ENCODE peak calls at places on chromosome 16, in eight cellular contexts. One of them, this sample, is unnamed.

GRCh38 chr16:68668266-68668665 is 23.2 kb downstream of the CDH3 start:
- DNase-seq in Kasumi-1: peak
- DNase-seq in GM18507: no peak
- DNase-seq in NCI-H226: peak
- DNase-seq in LHCN-M2: no peak
- DNase-seq in HTR-8/SVneo: peak
- DNase-seq in T-helper 1 cell: no peak
- DNase-seq in Peyer's patch: no peak
- DNase-seq in this sample: peak

GRCh38 chr16:64153718-64154117 is 968.1 kb downstream of the CDH11 start:
- DNase-seq in HTR-8/SVneo: no peak
- DNase-seq in Kasumi-1: no peak
- DNase-seq in NCI-H226: no peak
- DNase-seq in T-helper 1 cell: no peak
- DNase-seq in LHCN-M2: peak
- DNase-seq in GM18507: no peak
- DNase-seq in Peyer's patch: no peak
- DNase-seq in this sample: no peak

GRCh38 chr16:68074850-68075249 is 10.3 kb upstream of the NFATC3 start:
- DNase-seq in T-helper 1 cell: peak
- DNase-seq in Kasumi-1: peak
- DNase-seq in GM18507: peak
- DNase-seq in HTR-8/SVneo: no peak
- DNase-seq in LHCN-M2: no peak
- DNase-seq in Peyer's patch: peak
- DNase-seq in NCI-H226: no peak
- DNase-seq in this sample: peak

GRCh38 chr16:2840914-2841313 is 10.8 kb downstream of the ZG16B start:
- DNase-seq in GM18507: no peak
- DNase-seq in T-helper 1 cell: no peak
- DNase-seq in LHCN-M2: no peak
- DNase-seq in Kasumi-1: no peak
- DNase-seq in Peyer's patch: no peak
- DNase-seq in NCI-H226: no peak
- DNase-seq in HTR-8/SVneo: no peak
- DNase-seq in this sample: no peak

GRCh38 chr16:27228621-27229501 is 25.5 kb downstream of the KDM8 start:
- DNase-seq in Kasumi-1: no peak
- DNase-seq in T-helper 1 cell: no peak
- DNase-seq in LHCN-M2: peak
- DNase-seq in HTR-8/SVneo: no peak
- DNase-seq in Peyer's patch: no peak
- DNase-seq in GM18507: no peak
- DNase-seq in NCI-H226: no peak
- DNase-seq in this sample: peak

GRCh38 chr16:228917-229730 is at the start of gene LUC7L:
- DNase-seq in GM18507: peak
- DNase-seq in Peyer's patch: peak
- DNase-seq in HTR-8/SVneo: peak
- DNase-seq in T-helper 1 cell: peak
- DNase-seq in Kasumi-1: peak
- DNase-seq in LHCN-M2: peak
- DNase-seq in NCI-H226: peak
- DNase-seq in this sample: peak

GRCh38 chr16:79185681-79186080 is 414.9 kb downstream of the MAF start:
- DNase-seq in GM18507: no peak
- DNase-seq in T-helper 1 cell: no peak
- DNase-seq in NCI-H226: no peak
- DNase-seq in Kasumi-1: no peak
- DNase-seq in Peyer's patch: no peak
- DNase-seq in HTR-8/SVneo: no peak
- DNase-seq in LHCN-M2: no peak
- DNase-seq in this sample: no peak

GRCh38 chr16:87076950-87077749 is 240.0 kb downstream of the C16orf95 start:
- DNase-seq in Peyer's patch: peak
- DNase-seq in T-helper 1 cell: no peak
- DNase-seq in LHCN-M2: peak
- DNase-seq in Kasumi-1: peak
- DNase-seq in NCI-H226: peak
- DNase-seq in HTR-8/SVneo: peak
- DNase-seq in GM18507: peak
- DNase-seq in this sample: peak

GRCh38 chr16:4663756-4664465 is 29.5 kb upstream of the NUDT16L1 start:
- DNase-seq in LHCN-M2: no peak
- DNase-seq in Kasumi-1: peak
- DNase-seq in NCI-H226: no peak
- DNase-seq in T-helper 1 cell: no peak
- DNase-seq in HTR-8/SVneo: no peak
- DNase-seq in Peyer's patch: peak
- DNase-seq in GM18507: no peak
- DNase-seq in this sample: peak

GRCh38 chr16:3098459-3099394 is at the start of gene ZSCAN10:
- DNase-seq in NCI-H226: no peak
- DNase-seq in T-helper 1 cell: no peak
- DNase-seq in LHCN-M2: no peak
- DNase-seq in Peyer's patch: no peak
- DNase-seq in GM18507: no peak
- DNase-seq in Kasumi-1: no peak
- DNase-seq in HTR-8/SVneo: no peak
- DNase-seq in this sample: no peak

GRCh38 chr16:11670171-11671131 is 2.2 kb downstream of the SNN start:
- DNase-seq in HTR-8/SVneo: no peak
- DNase-seq in Kasumi-1: no peak
- DNase-seq in GM18507: no peak
- DNase-seq in T-helper 1 cell: peak
- DNase-seq in NCI-H226: no peak
- DNase-seq in LHCN-M2: no peak
- DNase-seq in Peyer's patch: peak
- DNase-seq in this sample: no peak

GRCh38 chr16:88700636-88701482 is 5.3 kb downstream of the RNF166 start:
- DNase-seq in HTR-8/SVneo: peak
- DNase-seq in GM18507: peak
- DNase-seq in Peyer's patch: peak
- DNase-seq in NCI-H226: peak
- DNase-seq in T-helper 1 cell: peak
- DNase-seq in LHCN-M2: peak
- DNase-seq in Kasumi-1: peak
- DNase-seq in this sample: peak

GRCh38 chr16:4160663-4161436 is 44.6 kb upstream of the ADCY9 start:
- DNase-seq in GM18507: no peak
- DNase-seq in T-helper 1 cell: no peak
- DNase-seq in Kasumi-1: no peak
- DNase-seq in NCI-H226: peak
- DNase-seq in LHCN-M2: peak
- DNase-seq in Peyer's patch: no peak
- DNase-seq in HTR-8/SVneo: no peak
- DNase-seq in this sample: peak

GRCh38 chr16:67431077-67431804 is at the start of gene HSD11B2:
- DNase-seq in Peyer's patch: peak
- DNase-seq in T-helper 1 cell: peak
- DNase-seq in Kasumi-1: no peak
- DNase-seq in GM18507: no peak
- DNase-seq in NCI-H226: peak
- DNase-seq in LHCN-M2: peak
- DNase-seq in HTR-8/SVneo: peak
- DNase-seq in this sample: peak

GRCh38 chr16:88560722-88561484 is 9.3 kb upstream of the ZC3H18 start:
- DNase-seq in GM18507: no peak
- DNase-seq in LHCN-M2: peak
- DNase-seq in Peyer's patch: no peak
- DNase-seq in NCI-H226: peak
- DNase-seq in T-helper 1 cell: no peak
- DNase-seq in Kasumi-1: peak
- DNase-seq in HTR-8/SVneo: no peak
- DNase-seq in this sample: peak

GRCh38 chr16:4029816-4030215 is 86.4 kb downstream of the ADCY9 start:
- DNase-seq in LHCN-M2: no peak
- DNase-seq in Kasumi-1: no peak
- DNase-seq in GM18507: no peak
- DNase-seq in Peyer's patch: no peak
- DNase-seq in HTR-8/SVneo: no peak
- DNase-seq in NCI-H226: no peak
- DNase-seq in T-helper 1 cell: no peak
- DNase-seq in this sample: no peak

GRCh38 chr16:57394444-57394843 is 10.1 kb upstream of the CCL17 start:
- DNase-seq in Kasumi-1: no peak
- DNase-seq in HTR-8/SVneo: no peak
- DNase-seq in NCI-H226: no peak
- DNase-seq in GM18507: no peak
- DNase-seq in T-helper 1 cell: no peak
- DNase-seq in Peyer's patch: no peak
- DNase-seq in LHCN-M2: no peak
- DNase-seq in this sample: no peak

GRCh38 chr16:79601092-79601977 is 798 bp upstream of the MAF start:
- DNase-seq in HTR-8/SVneo: no peak
- DNase-seq in Peyer's patch: peak
- DNase-seq in Kasumi-1: no peak
- DNase-seq in LHCN-M2: peak
- DNase-seq in NCI-H226: peak
- DNase-seq in GM18507: no peak
- DNase-seq in T-helper 1 cell: peak
- DNase-seq in this sample: no peak

GRCh38 chr16:86391987-86392386 is 118.3 kb upstream of the FOXF1 start:
- DNase-seq in Peyer's patch: no peak
- DNase-seq in HTR-8/SVneo: peak
- DNase-seq in T-helper 1 cell: no peak
- DNase-seq in LHCN-M2: no peak
- DNase-seq in Kasumi-1: no peak
- DNase-seq in NCI-H226: peak
- DNase-seq in GM18507: no peak
- DNase-seq in this sample: no peak

GRCh38 chr16:29943846-29944669 is 17.8 kb upstream of the TMEM219 start:
- DNase-seq in NCI-H226: peak
- DNase-seq in HTR-8/SVneo: peak
- DNase-seq in LHCN-M2: peak
- DNase-seq in T-helper 1 cell: no peak
- DNase-seq in Kasumi-1: no peak
- DNase-seq in GM18507: no peak
- DNase-seq in Peyer's patch: peak
- DNase-seq in this sample: no peak

GRCh38 chr16:15972046-15972868 is 22.8 kb downstream of the ABCC1 start:
- DNase-seq in LHCN-M2: no peak
- DNase-seq in Peyer's patch: no peak
- DNase-seq in T-helper 1 cell: no peak
- DNase-seq in Kasumi-1: no peak
- DNase-seq in GM18507: no peak
- DNase-seq in HTR-8/SVneo: no peak
- DNase-seq in NCI-H226: peak
- DNase-seq in this sample: no peak

GRCh38 chr16:53456625-53457024 is 22.4 kb downstream of the RBL2 start:
- DNase-seq in T-helper 1 cell: peak
- DNase-seq in Peyer's patch: no peak
- DNase-seq in GM18507: no peak
- DNase-seq in LHCN-M2: no peak
- DNase-seq in NCI-H226: no peak
- DNase-seq in HTR-8/SVneo: no peak
- DNase-seq in Kasumi-1: peak
- DNase-seq in this sample: peak

GRCh38 chr16:87276091-87276561 is 41.1 kb downstream of the C16orf95 start:
- DNase-seq in T-helper 1 cell: no peak
- DNase-seq in HTR-8/SVneo: no peak
- DNase-seq in Kasumi-1: no peak
- DNase-seq in LHCN-M2: no peak
- DNase-seq in NCI-H226: no peak
- DNase-seq in Peyer's patch: no peak
- DNase-seq in GM18507: no peak
- DNase-seq in this sample: peak

GRCh38 chr16:50696575-50697420 is 3.4 kb downstream of the NOD2 start:
- DNase-seq in HTR-8/SVneo: peak
- DNase-seq in LHCN-M2: peak
- DNase-seq in GM18507: no peak
- DNase-seq in T-helper 1 cell: peak
- DNase-seq in Peyer's patch: peak
- DNase-seq in NCI-H226: peak
- DNase-seq in Kasumi-1: no peak
- DNase-seq in this sample: peak